ENCODE peak calls at places on chromosome 1, in ten cellular contexts. One of them, this sample, is unnamed.

GRCh38 chr1:2786329-2787162 is 14.9 kb downstream of the TTC34 start:
- DNase-seq in fibroblast of lung: no peak
- DNase-seq in heart right ventricle: peak
- DNase-seq in dorsolateral prefrontal cortex: no peak
- DNase-seq in cardiac muscle cell: no peak
- DNase-seq in WTC11: peak
- DNase-seq in upper lobe of right lung: peak
- DNase-seq in tibial artery: peak
- DNase-seq in stomach: peak
- DNase-seq in choroid plexus epithelial cell: no peak
- DNase-seq in this sample: peak

GRCh38 chr1:202117898-202118371 is 4.8 kb upstream of the GPR37L1 start:
- DNase-seq in tibial artery: no peak
- DNase-seq in WTC11: no peak
- DNase-seq in heart right ventricle: no peak
- DNase-seq in choroid plexus epithelial cell: no peak
- DNase-seq in upper lobe of right lung: no peak
- DNase-seq in dorsolateral prefrontal cortex: no peak
- DNase-seq in cardiac muscle cell: no peak
- DNase-seq in stomach: no peak
- DNase-seq in fibroblast of lung: no peak
- DNase-seq in this sample: no peak

GRCh38 chr1:67791686-67792475 is 41.4 kb downstream of the GNG12 start:
- DNase-seq in dorsolateral prefrontal cortex: no peak
- DNase-seq in upper lobe of right lung: no peak
- DNase-seq in cardiac muscle cell: no peak
- DNase-seq in WTC11: no peak
- DNase-seq in heart right ventricle: no peak
- DNase-seq in stomach: no peak
- DNase-seq in fibroblast of lung: peak
- DNase-seq in choroid plexus epithelial cell: peak
- DNase-seq in tibial artery: no peak
- DNase-seq in this sample: no peak

GRCh38 chr1:152107984-152108898 is 7.0 kb downstream of the TCHH start:
- DNase-seq in cardiac muscle cell: no peak
- DNase-seq in choroid plexus epithelial cell: peak
- DNase-seq in fibroblast of lung: peak
- DNase-seq in tibial artery: no peak
- DNase-seq in heart right ventricle: peak
- DNase-seq in upper lobe of right lung: peak
- DNase-seq in WTC11: peak
- DNase-seq in dorsolateral prefrontal cortex: no peak
- DNase-seq in stomach: no peak
- DNase-seq in this sample: no peak

GRCh38 chr1:168485048-168485447 is 58.7 kb downstream of the XCL2 start:
- DNase-seq in heart right ventricle: no peak
- DNase-seq in tibial artery: no peak
- DNase-seq in cardiac muscle cell: no peak
- DNase-seq in dorsolateral prefrontal cortex: no peak
- DNase-seq in upper lobe of right lung: no peak
- DNase-seq in choroid plexus epithelial cell: peak
- DNase-seq in WTC11: no peak
- DNase-seq in stomach: no peak
- DNase-seq in fibroblast of lung: no peak
- DNase-seq in this sample: no peak

GRCh38 chr1:155136728-155137127 is 1.1 kb downstream of the SLC50A1 start:
- DNase-seq in WTC11: no peak
- DNase-seq in tibial artery: no peak
- DNase-seq in cardiac muscle cell: no peak
- DNase-seq in dorsolateral prefrontal cortex: no peak
- DNase-seq in upper lobe of right lung: no peak
- DNase-seq in choroid plexus epithelial cell: no peak
- DNase-seq in stomach: no peak
- DNase-seq in heart right ventricle: no peak
- DNase-seq in fibroblast of lung: no peak
- DNase-seq in this sample: peak

GRCh38 chr1:159914252-159915018 is 10.9 kb downstream of the TAGLN2 start:
- DNase-seq in fibroblast of lung: no peak
- DNase-seq in dorsolateral prefrontal cortex: no peak
- DNase-seq in heart right ventricle: no peak
- DNase-seq in upper lobe of right lung: peak
- DNase-seq in tibial artery: no peak
- DNase-seq in stomach: peak
- DNase-seq in cardiac muscle cell: no peak
- DNase-seq in choroid plexus epithelial cell: no peak
- DNase-seq in WTC11: no peak
- DNase-seq in this sample: no peak

GRCh38 chr1:213564215-213564659 is 423.5 kb upstream of the PROX1 start:
- DNase-seq in upper lobe of right lung: no peak
- DNase-seq in dorsolateral prefrontal cortex: no peak
- DNase-seq in stomach: no peak
- DNase-seq in WTC11: no peak
- DNase-seq in cardiac muscle cell: peak
- DNase-seq in fibroblast of lung: no peak
- DNase-seq in choroid plexus epithelial cell: no peak
- DNase-seq in tibial artery: no peak
- DNase-seq in heart right ventricle: no peak
- DNase-seq in this sample: no peak

GRCh38 chr1:52164604-52165003 is 22.7 kb downstream of the ZFYVE9 start:
- DNase-seq in dorsolateral prefrontal cortex: no peak
- DNase-seq in tibial artery: no peak
- DNase-seq in fibroblast of lung: no peak
- DNase-seq in WTC11: no peak
- DNase-seq in stomach: no peak
- DNase-seq in heart right ventricle: no peak
- DNase-seq in cardiac muscle cell: no peak
- DNase-seq in choroid plexus epithelial cell: no peak
- DNase-seq in upper lobe of right lung: no peak
- DNase-seq in this sample: no peak

GRCh38 chr1:187471555-187471954 is 642.8 kb downstream of the PLA2G4A start:
- DNase-seq in cardiac muscle cell: no peak
- DNase-seq in choroid plexus epithelial cell: peak
- DNase-seq in dorsolateral prefrontal cortex: no peak
- DNase-seq in tibial artery: no peak
- DNase-seq in heart right ventricle: no peak
- DNase-seq in stomach: no peak
- DNase-seq in upper lobe of right lung: no peak
- DNase-seq in fibroblast of lung: peak
- DNase-seq in WTC11: no peak
- DNase-seq in this sample: no peak

GRCh38 chr1:12080156-12080555 is 17.1 kb downstream of the TNFRSF8 start:
- DNase-seq in tibial artery: no peak
- DNase-seq in cardiac muscle cell: no peak
- DNase-seq in fibroblast of lung: no peak
- DNase-seq in dorsolateral prefrontal cortex: no peak
- DNase-seq in heart right ventricle: no peak
- DNase-seq in WTC11: no peak
- DNase-seq in choroid plexus epithelial cell: no peak
- DNase-seq in upper lobe of right lung: no peak
- DNase-seq in stomach: no peak
- DNase-seq in this sample: no peak

GRCh38 chr1:18580676-18581419 is 49.8 kb upstream of the PAX7 start:
- DNase-seq in upper lobe of right lung: no peak
- DNase-seq in choroid plexus epithelial cell: no peak
- DNase-seq in dorsolateral prefrontal cortex: no peak
- DNase-seq in stomach: no peak
- DNase-seq in heart right ventricle: no peak
- DNase-seq in cardiac muscle cell: no peak
- DNase-seq in fibroblast of lung: no peak
- DNase-seq in tibial artery: no peak
- DNase-seq in WTC11: no peak
- DNase-seq in this sample: no peak

GRCh38 chr1:229845410-229846138 is 219.5 kb downstream of the URB2 start:
- DNase-seq in cardiac muscle cell: no peak
- DNase-seq in fibroblast of lung: no peak
- DNase-seq in upper lobe of right lung: no peak
- DNase-seq in heart right ventricle: no peak
- DNase-seq in WTC11: no peak
- DNase-seq in tibial artery: no peak
- DNase-seq in dorsolateral prefrontal cortex: no peak
- DNase-seq in stomach: no peak
- DNase-seq in choroid plexus epithelial cell: no peak
- DNase-seq in this sample: no peak

GRCh38 chr1:2345297-2346075 is 45.9 kb downstream of the MORN1 start:
- DNase-seq in tibial artery: peak
- DNase-seq in cardiac muscle cell: no peak
- DNase-seq in heart right ventricle: peak
- DNase-seq in stomach: no peak
- DNase-seq in fibroblast of lung: no peak
- DNase-seq in dorsolateral prefrontal cortex: no peak
- DNase-seq in upper lobe of right lung: peak
- DNase-seq in WTC11: no peak
- DNase-seq in choroid plexus epithelial cell: no peak
- DNase-seq in this sample: peak

GRCh38 chr1:17587693-17588047 is 48.2 kb downstream of the ARHGEF10L start:
- DNase-seq in upper lobe of right lung: no peak
- DNase-seq in heart right ventricle: no peak
- DNase-seq in cardiac muscle cell: peak
- DNase-seq in stomach: no peak
- DNase-seq in tibial artery: no peak
- DNase-seq in dorsolateral prefrontal cortex: no peak
- DNase-seq in choroid plexus epithelial cell: peak
- DNase-seq in WTC11: peak
- DNase-seq in fibroblast of lung: peak
- DNase-seq in this sample: no peak

GRCh38 chr1:207903767-207904166 is 7.2 kb downstream of the CD34 start:
- DNase-seq in upper lobe of right lung: no peak
- DNase-seq in WTC11: no peak
- DNase-seq in cardiac muscle cell: no peak
- DNase-seq in fibroblast of lung: peak
- DNase-seq in choroid plexus epithelial cell: peak
- DNase-seq in tibial artery: no peak
- DNase-seq in heart right ventricle: no peak
- DNase-seq in stomach: no peak
- DNase-seq in dorsolateral prefrontal cortex: no peak
- DNase-seq in this sample: no peak

GRCh38 chr1:16048573-16049189 is 5.1 kb downstream of the CLCNKB start:
- DNase-seq in dorsolateral prefrontal cortex: no peak
- DNase-seq in upper lobe of right lung: peak
- DNase-seq in fibroblast of lung: peak
- DNase-seq in heart right ventricle: peak
- DNase-seq in stomach: peak
- DNase-seq in tibial artery: no peak
- DNase-seq in WTC11: peak
- DNase-seq in choroid plexus epithelial cell: peak
- DNase-seq in cardiac muscle cell: peak
- DNase-seq in this sample: peak
- TF ChIP-seq CTCF in dorsolateral prefrontal cortex: no peak
- TF ChIP-seq CTCF in upper lobe of right lung: no peak
- TF ChIP-seq CTCF in fibroblast of lung: no peak
- TF ChIP-seq CTCF in heart right ventricle: no peak
- TF ChIP-seq CTCF in stomach: no peak
- TF ChIP-seq CTCF in tibial artery: no peak
- TF ChIP-seq CTCF in WTC11: no peak
- TF ChIP-seq CTCF in choroid plexus epithelial cell: peak
- TF ChIP-seq CTCF in cardiac muscle cell: peak
- TF ChIP-seq CTCF in this sample: no peak

DNA sequence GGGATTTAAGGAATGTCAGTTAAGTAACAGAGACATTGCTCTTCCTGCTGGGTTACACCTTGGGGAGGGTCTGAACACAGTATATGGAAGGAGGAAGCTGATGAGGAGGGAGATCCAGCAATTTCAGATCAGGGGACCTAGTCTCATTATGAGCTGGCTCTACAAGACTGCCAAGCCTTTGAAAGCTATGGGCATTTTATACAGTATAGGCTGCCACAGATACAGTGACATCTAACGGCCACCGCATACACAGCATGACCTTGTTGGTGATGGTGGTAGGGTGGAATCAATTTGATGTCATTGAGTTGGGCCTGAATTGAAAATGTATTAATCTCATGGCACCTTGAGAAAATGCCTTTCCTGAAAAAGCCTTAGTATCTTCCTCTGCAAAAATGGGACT is 22.6 kb upstream of the ZP4 start:
- DNase-seq in heart right ventricle: no peak
- DNase-seq in upper lobe of right lung: no peak
- DNase-seq in cardiac muscle cell: no peak
- DNase-seq in choroid plexus epithelial cell: no peak
- DNase-seq in stomach: no peak
- DNase-seq in WTC11: no peak
- DNase-seq in dorsolateral prefrontal cortex: no peak
- DNase-seq in tibial artery: no peak
- DNase-seq in fibroblast of lung: no peak
- DNase-seq in this sample: no peak
- TF ChIP-seq CTCF in heart right ventricle: no peak
- TF ChIP-seq CTCF in upper lobe of right lung: no peak
- TF ChIP-seq CTCF in cardiac muscle cell: no peak
- TF ChIP-seq CTCF in choroid plexus epithelial cell: no peak
- TF ChIP-seq CTCF in stomach: no peak
- TF ChIP-seq CTCF in WTC11: no peak
- TF ChIP-seq CTCF in dorsolateral prefrontal cortex: no peak
- TF ChIP-seq CTCF in tibial artery: no peak
- TF ChIP-seq CTCF in fibroblast of lung: no peak
- TF ChIP-seq CTCF in this sample: no peak

GRCh38 chr1:47951026-47951425 is 46.2 kb downstream of the TRABD2B start:
- DNase-seq in WTC11: no peak
- DNase-seq in dorsolateral prefrontal cortex: peak
- DNase-seq in stomach: no peak
- DNase-seq in cardiac muscle cell: no peak
- DNase-seq in upper lobe of right lung: no peak
- DNase-seq in choroid plexus epithelial cell: no peak
- DNase-seq in heart right ventricle: no peak
- DNase-seq in tibial artery: no peak
- DNase-seq in fibroblast of lung: no peak
- DNase-seq in this sample: no peak
- TF ChIP-seq CTCF in WTC11: no peak
- TF ChIP-seq CTCF in dorsolateral prefrontal cortex: no peak
- TF ChIP-seq CTCF in stomach: no peak
- TF ChIP-seq CTCF in cardiac muscle cell: no peak
- TF ChIP-seq CTCF in upper lobe of right lung: no peak
- TF ChIP-seq CTCF in choroid plexus epithelial cell: no peak
- TF ChIP-seq CTCF in heart right ventricle: no peak
- TF ChIP-seq CTCF in tibial artery: no peak
- TF ChIP-seq CTCF in fibroblast of lung: no peak
- TF ChIP-seq CTCF in this sample: no peak

GRCh38 chr1:86812286-86812685 is 101.6 kb downstream of the SELENOF start:
- DNase-seq in heart right ventricle: no peak
- DNase-seq in stomach: no peak
- DNase-seq in choroid plexus epithelial cell: no peak
- DNase-seq in cardiac muscle cell: no peak
- DNase-seq in tibial artery: no peak
- DNase-seq in dorsolateral prefrontal cortex: no peak
- DNase-seq in upper lobe of right lung: no peak
- DNase-seq in fibroblast of lung: no peak
- DNase-seq in WTC11: no peak
- DNase-seq in this sample: no peak

GRCh38 chr1:86811128-86811527 is 102.8 kb downstream of the SELENOF start:
- DNase-seq in upper lobe of right lung: no peak
- DNase-seq in tibial artery: no peak
- DNase-seq in heart right ventricle: no peak
- DNase-seq in cardiac muscle cell: no peak
- DNase-seq in stomach: no peak
- DNase-seq in dorsolateral prefrontal cortex: no peak
- DNase-seq in fibroblast of lung: no peak
- DNase-seq in choroid plexus epithelial cell: no peak
- DNase-seq in WTC11: no peak
- DNase-seq in this sample: no peak

DNA sequence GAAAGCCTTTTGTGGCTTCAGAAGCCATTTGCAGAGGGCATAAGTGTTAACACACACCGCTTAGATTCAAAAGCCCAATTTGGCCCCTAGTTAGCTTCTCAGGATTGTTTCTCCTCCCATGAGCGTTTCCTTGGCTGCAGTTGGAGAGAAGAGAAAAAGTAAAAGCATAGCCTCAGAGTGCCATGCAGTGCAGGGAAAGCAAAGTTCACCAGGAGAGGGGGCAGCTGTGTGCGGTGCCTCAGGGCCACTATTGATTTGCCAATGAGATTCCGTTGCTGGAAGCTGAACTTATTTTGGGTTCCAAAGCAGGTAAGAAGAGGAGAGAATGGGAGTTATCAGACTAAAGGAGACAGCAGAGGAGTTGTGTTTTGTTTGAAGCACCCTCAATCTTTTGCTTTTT is 102.4 kb downstream of the SELENOF start:
- DNase-seq in WTC11: peak
- DNase-seq in cardiac muscle cell: no peak
- DNase-seq in dorsolateral prefrontal cortex: no peak
- DNase-seq in fibroblast of lung: no peak
- DNase-seq in upper lobe of right lung: no peak
- DNase-seq in heart right ventricle: no peak
- DNase-seq in choroid plexus epithelial cell: no peak
- DNase-seq in stomach: no peak
- DNase-seq in tibial artery: no peak
- DNase-seq in this sample: no peak
- TF ChIP-seq CTCF in WTC11: no peak
- TF ChIP-seq CTCF in cardiac muscle cell: no peak
- TF ChIP-seq CTCF in dorsolateral prefrontal cortex: no peak
- TF ChIP-seq CTCF in fibroblast of lung: no peak
- TF ChIP-seq CTCF in upper lobe of right lung: no peak
- TF ChIP-seq CTCF in heart right ventricle: no peak
- TF ChIP-seq CTCF in choroid plexus epithelial cell: peak
- TF ChIP-seq CTCF in stomach: no peak
- TF ChIP-seq CTCF in tibial artery: no peak
- TF ChIP-seq CTCF in this sample: no peak

This sample was measured in upper lobe of left lung.